ENCODE peak calls at places on chromosome 12, in four cellular contexts. One of them, this sample, is unnamed.
A peak's percentile ranks its signal among the peaks of the same experiment; 100 is the strongest.

GRCh38 chr12:115710104-115710564 is 567.4 kb downstream of the MED13L start:
- DNase-seq in K562: no peak
- DNase-seq in H1: no peak
- DNase-seq in HepG2: no peak
- DNase-seq in this sample: no peak

GRCh38 chr12:70117670-70118069 is 125.6 kb upstream of the CNOT2 start:
- DNase-seq in H1: no peak
- DNase-seq in HepG2: no peak
- DNase-seq in K562: no peak
- DNase-seq in this sample: no peak

GRCh38 chr12:131830335-131831020 is 2.3 kb downstream of the MMP17 start:
- DNase-seq in K562: peak; percentile 87
- DNase-seq in H1: peak; percentile 77
- DNase-seq in HepG2: peak; percentile 43
- DNase-seq in this sample: peak; percentile 67

GRCh38 chr12:102480401-102480800 is at the start of gene IGF1:
- DNase-seq in HepG2: no peak
- DNase-seq in H1: no peak
- DNase-seq in K562: peak; percentile 65
- DNase-seq in this sample: no peak

GRCh38 chr12:116687888-116688287 is 50.0 kb downstream of the SPRING1 start:
- DNase-seq in H1: peak; percentile 92
- DNase-seq in K562: peak; percentile 55
- DNase-seq in HepG2: peak; percentile 44
- DNase-seq in this sample: peak; percentile 86

GRCh38 chr12:109993091-109993490 is 3.1 kb downstream of the GIT2 start:
- DNase-seq in H1: no peak
- DNase-seq in HepG2: no peak
- DNase-seq in K562: no peak
- DNase-seq in this sample: no peak

GRCh38 chr12:112170376-112170775 is 45.0 kb downstream of the TRAFD1 start:
- DNase-seq in H1: no peak
- DNase-seq in K562: peak; percentile 80
- DNase-seq in HepG2: no peak
- DNase-seq in this sample: peak; percentile 42

GRCh38 chr12:3632256-3633240 is 120.4 kb downstream of the CRACR2A start:
- DNase-seq in H1: no peak
- DNase-seq in K562: no peak
- DNase-seq in HepG2: no peak
- DNase-seq in this sample: no peak

GRCh38 chr12:54589964-54590363 is 1.5 kb upstream of the PPP1R1A start:
- DNase-seq in K562: no peak
- DNase-seq in H1: no peak
- DNase-seq in HepG2: no peak
- DNase-seq in this sample: no peak

GRCh38 chr12:30847259-30847658 is 79.3 kb upstream of the TSPAN11 start:
- DNase-seq in H1: no peak
- DNase-seq in K562: no peak
- DNase-seq in HepG2: peak; percentile 66
- DNase-seq in this sample: no peak

GRCh38 chr12:26636710-26637328 is 196.2 kb downstream of the ITPR2 start:
- DNase-seq in K562: no peak
- DNase-seq in H1: no peak
- DNase-seq in HepG2: peak; percentile 78
- DNase-seq in this sample: no peak

GRCh38 chr12:63294327-63294632 is 143.3 kb upstream of the AVPR1A start:
- DNase-seq in H1: no peak
- DNase-seq in HepG2: peak; percentile 76
- DNase-seq in K562: no peak
- DNase-seq in this sample: no peak

GRCh38 chr12:6554990-6555691 is 701 bp downstream of the IFFO1 start:
- DNase-seq in K562: no peak
- DNase-seq in H1: no peak
- DNase-seq in HepG2: no peak
- DNase-seq in this sample: no peak

GRCh38 chr12:74725154-74725553 is 187.5 kb downstream of the ATXN7L3B start:
- DNase-seq in H1: no peak
- DNase-seq in HepG2: no peak
- DNase-seq in K562: no peak
- DNase-seq in this sample: no peak

GRCh38 chr12:123085046-123085445 is 65.8 kb downstream of the PITPNM2 start:
- DNase-seq in HepG2: no peak
- DNase-seq in K562: no peak
- DNase-seq in H1: no peak
- DNase-seq in this sample: no peak
- TF ChIP-seq JUN in HepG2: no peak
- TF ChIP-seq JUN in K562: no peak
- TF ChIP-seq JUN in H1: no peak
- TF ChIP-seq JUN in this sample: no peak

DNA sequence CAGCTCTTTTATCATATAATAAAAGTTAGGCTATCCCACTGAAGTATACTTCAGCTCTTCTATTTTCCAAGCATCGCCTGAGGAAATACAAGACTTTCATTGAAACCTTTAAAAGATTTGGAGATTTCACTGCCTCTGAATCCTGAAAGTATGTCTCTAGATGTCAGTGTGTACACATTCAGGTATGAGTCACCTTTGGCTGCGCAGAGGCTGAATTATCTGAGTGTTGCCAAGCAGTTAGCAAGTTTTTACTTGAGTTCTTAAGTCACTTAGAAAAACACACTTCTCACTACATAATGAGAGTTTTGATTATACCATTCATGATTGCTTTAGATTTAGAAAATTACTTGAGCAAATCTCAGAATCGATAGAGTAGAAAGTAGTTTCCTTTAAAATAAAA is 210.3 kb downstream of the TMTC2 start:
- DNase-seq in HepG2: no peak
- DNase-seq in K562: no peak
- DNase-seq in H1: no peak
- DNase-seq in this sample: no peak
- TF ChIP-seq CREB1 in HepG2: no peak
- TF ChIP-seq CREB1 in K562: no peak
- TF ChIP-seq CREB1 in H1: no peak
- TF ChIP-seq CREB1 in this sample: no peak

DNA sequence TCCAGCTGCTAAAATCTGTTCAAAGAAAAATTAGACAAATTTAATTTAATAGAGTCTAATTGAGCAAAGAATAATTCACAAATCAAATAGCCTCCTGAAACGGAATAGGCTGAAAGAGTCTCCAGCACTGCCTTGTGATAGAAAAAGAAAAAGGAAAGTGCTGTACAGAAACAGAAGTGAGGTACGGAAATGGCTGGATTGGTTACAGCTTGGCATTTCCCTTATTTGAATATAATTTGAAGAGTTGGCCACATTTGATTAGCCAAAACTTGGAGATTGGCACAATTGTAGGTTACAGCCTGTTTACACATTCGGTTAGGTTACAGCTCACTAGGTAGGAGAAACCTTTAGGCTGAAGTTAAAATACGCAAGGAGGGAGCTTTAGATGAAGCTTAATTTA is 24.8 kb upstream of the PCED1B start:
- DNase-seq in H1: no peak
- DNase-seq in K562: no peak
- DNase-seq in HepG2: no peak
- DNase-seq in this sample: no peak
- TF ChIP-seq ATF2 in H1: no peak
- TF ChIP-seq ATF2 in K562: no peak
- TF ChIP-seq ATF2 in HepG2: no peak
- TF ChIP-seq ATF2 in this sample: no peak

GRCh38 chr12:128557231-128557630 is 266.5 kb downstream of the SLC15A4 start:
- DNase-seq in HepG2: no peak
- DNase-seq in K562: no peak
- DNase-seq in H1: no peak
- DNase-seq in this sample: no peak
- TF ChIP-seq JUN in HepG2: no peak
- TF ChIP-seq JUN in K562: no peak
- TF ChIP-seq JUN in H1: no peak
- TF ChIP-seq JUN in this sample: no peak

This sample was measured in WTC11.